ENCODE peak calls at places on chromosomes 1 and 21, in nine cellular contexts. E is Caco-2; Z is A549; D is PC-9; N is prostate gland; V is ovary; L is psoas muscle; R is adrenal gland; P is naive thymus-derived CD4-positive, alpha-beta T cell. G is an unnamed sample. For H3K4me1, the result is how much of the 10 kb centered on the place peaks cover.

GRCh38 chr1:52913014-52913413 is 8.5 kb downstream of the ECHDC2 start:
- DNase-seq in V (no peak), P (no peak), E (no peak), N (no peak), D (no peak), L (no peak), Z (no peak), R (no peak), G (no peak)

GRCh38 chr1:86687595-86687994 is 16.8 kb upstream of the SH3GLB1 start:
- DNase-seq in D (no peak), V (no peak), L (no peak), R (no peak), P (no peak), N (no peak), E (no peak), Z (no peak), G (no peak)

GRCh38 chr1:78884685-78885452 is 121.7 kb downstream of the ADGRL4 start:
- DNase-seq in D (no peak), V (no peak), Z (no peak), P (no peak), L (no peak), N (no peak), E (no peak), R (no peak), G (no peak)

GRCh38 chr21:46208761-46209721 is 19.5 kb downstream of the LSS start:
- DNase-seq in E (no peak), L (no peak), D (no peak), Z (no peak), P (no peak), R (peak), V (peak), N (no peak), G (peak)

GRCh38 chr1:210222288-210223006 is 10.1 kb upstream of the SERTAD4 start:
- DNase-seq in L (no peak), R (no peak), P (no peak), N (peak), V (no peak), D (peak), Z (peak), E (no peak), G (no peak)

GRCh38 chr1:206631085-206631509 is 4.2 kb upstream of the DYRK3 start:
- DNase-seq in L (peak), Z (peak), P (no peak), R (peak), N (no peak), V (peak), E (peak), D (peak), G (no peak)

GRCh38 chr1:29236993-29237905 is 927 bp downstream of the PTPRU start:
- DNase-seq in D (peak), N (peak), R (no peak), L (peak), V (peak), Z (peak), E (peak), P (peak), G (peak)

GRCh38 chr1:6343506-6344405 is 49.8 kb downstream of the ACOT7 start:
- DNase-seq in D (peak), E (no peak), N (peak), P (peak), V (peak), R (peak), Z (peak), L (peak), G (no peak)

GRCh38 chr1:227886993-227887696 is 60.6 kb downstream of the WNT9A start:
- DNase-seq in D (no peak), N (peak), Z (no peak), P (peak), V (peak), E (peak), L (peak), R (peak), G (peak)

GRCh38 chr1:29121951-29122661 is 1.6 kb downstream of the TMEM200B start:
- DNase-seq in L (peak), E (no peak), N (no peak), D (no peak), Z (no peak), R (no peak), P (peak), V (peak), G (peak)

GRCh38 chr21:31557421-31557955 is 102.0 kb upstream of the SOD1 start:
- DNase-seq in V (peak), D (no peak), N (no peak), R (no peak), E (no peak), L (no peak), Z (no peak), P (no peak), G (no peak)

GRCh38 chr1:89199515-89199914 is 773 bp upstream of the GBP4 start:
- DNase-seq in N (no peak), P (peak), L (no peak), V (no peak), E (no peak), Z (no peak), D (no peak), R (no peak), G (no peak)

GRCh38 chr1:6675936-6676335 is 25.7 kb downstream of the DNAJC11 start:
- DNase-seq in E (no peak), R (no peak), Z (no peak), D (no peak), N (no peak), V (no peak), P (no peak), L (no peak), G (no peak)

GRCh38 chr1:185400057-185400456 is 83.0 kb upstream of the IVNS1ABP start:
- DNase-seq in R (no peak), E (no peak), P (no peak), Z (no peak), D (no peak), N (no peak), V (no peak), L (no peak), G (no peak)

GRCh38 chr1:221884821-221885220 is 142.9 kb upstream of the DUSP10 start:
- DNase-seq in N (no peak), L (no peak), Z (no peak), P (no peak), D (no peak), V (no peak), E (no peak), R (no peak), G (no peak)

GRCh38 chr1:175186371-175187160 is 6.0 kb downstream of the KIAA0040 start:
- DNase-seq in V (no peak), Z (no peak), L (no peak), N (no peak), E (no peak), P (no peak), R (no peak), D (no peak), G (no peak)
- H3K4me3 ChIP-seq in V (no peak), Z (no peak), L (peak), N (no peak), E (no peak), P (no peak), R (no peak), D (no peak), G (no peak)

GRCh38 chr21:34703566-34703965 is 34.8 kb downstream of the CLIC6 start:
- DNase-seq in E (no peak), R (no peak), Z (no peak), V (no peak), N (no peak), L (no peak), D (no peak), P (no peak), G (no peak)

GRCh38 chr21:34700605-34701004 is 31.8 kb downstream of the CLIC6 start:
- DNase-seq in L (no peak), R (no peak), E (no peak), P (no peak), V (no peak), Z (no peak), N (no peak), D (no peak), G (no peak)

GRCh38 chr21:34701726-34702125 is 32.9 kb downstream of the CLIC6 start:
- DNase-seq in V (no peak), D (no peak), Z (no peak), P (no peak), E (no peak), N (no peak), R (no peak), L (no peak), G (no peak)

GRCh38 chr21:34704119-34704518 is 35.3 kb downstream of the CLIC6 start:
- DNase-seq in L (no peak), N (peak), R (no peak), D (no peak), E (no peak), V (no peak), Z (no peak), P (no peak), G (peak)

GRCh38 chr21:34702341-34702807 is 33.6 kb downstream of the CLIC6 start:
- DNase-seq in L (peak), P (no peak), D (no peak), E (no peak), N (no peak), V (no peak), R (no peak), Z (no peak), G (peak)
- H3K4me1 ChIP-seq in L (under half), P (under half), D (under half), E (under half), N (under half), V (under half), R (under half), Z (under half), G (under half)

GRCh38 chr1:27668808-27669723 is 2.9 kb downstream of the IFI6 start:
- DNase-seq in V (peak), Z (peak), N (peak), R (peak), D (no peak), L (peak), P (peak), E (peak), G (peak)
- H3K4me3 ChIP-seq in V (peak), Z (peak), N (peak), R (no peak), D (no peak), L (peak), P (peak), E (peak), G (peak)

GRCh38 chr21:14581902-14582457 is 35.9 kb upstream of the SAMSN1 start:
- DNase-seq in V (no peak), Z (no peak), N (no peak), R (no peak), D (no peak), L (no peak), E (no peak), P (no peak), G (no peak)
- H3K4me1 ChIP-seq in V (under half), Z (under half), N (under half), R (under half), D (under half), L (under half), E (under half), P (under half), G (under half)

GRCh38 chr1:72620453-72620852 is 338.1 kb upstream of the NEGR1 start:
- DNase-seq in N (no peak), E (no peak), P (no peak), V (no peak), D (no peak), Z (no peak), R (no peak), L (no peak), G (no peak)

DNA sequence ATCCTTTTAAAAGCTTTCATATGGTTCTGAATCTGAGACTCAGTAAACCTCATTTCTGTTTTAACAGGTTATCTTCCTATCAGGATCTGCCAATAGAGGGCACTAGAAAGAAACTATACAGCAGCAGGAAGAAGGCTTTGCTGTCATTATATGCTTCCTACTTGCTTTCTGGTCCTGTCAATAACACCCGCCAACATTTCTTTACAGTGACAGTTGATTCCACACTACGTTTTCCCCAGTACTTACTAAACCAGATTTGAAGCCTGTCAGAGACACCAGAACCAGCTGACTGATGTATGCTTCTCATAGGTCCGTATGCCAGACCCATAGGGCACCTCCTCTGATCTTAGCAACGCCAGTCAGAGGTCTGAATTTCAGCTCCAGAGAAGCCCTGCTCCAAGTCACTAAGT is 341.0 kb upstream of the NEGR1 start:
- DNase-seq in R (no peak), V (no peak), L (no peak), E (no peak), D (peak), Z (peak), P (peak), N (peak), G (no peak)
- H3K4me3 ChIP-seq in R (no peak), V (no peak), L (no peak), E (no peak), D (no peak), Z (no peak), P (no peak), N (no peak), G (peak)

GRCh38 chr1:1946540-1946939 is 27.5 kb upstream of the TMEM52 start:
- DNase-seq in D (no peak), L (peak), E (no peak), P (no peak), R (peak), V (peak), Z (no peak), N (no peak), G (no peak)
- H3K4me1 ChIP-seq in D (under half), L (under half), E (under half), P (under half), R (under half), V (under half), Z (under half), N (under half), G (under half)

DNA sequence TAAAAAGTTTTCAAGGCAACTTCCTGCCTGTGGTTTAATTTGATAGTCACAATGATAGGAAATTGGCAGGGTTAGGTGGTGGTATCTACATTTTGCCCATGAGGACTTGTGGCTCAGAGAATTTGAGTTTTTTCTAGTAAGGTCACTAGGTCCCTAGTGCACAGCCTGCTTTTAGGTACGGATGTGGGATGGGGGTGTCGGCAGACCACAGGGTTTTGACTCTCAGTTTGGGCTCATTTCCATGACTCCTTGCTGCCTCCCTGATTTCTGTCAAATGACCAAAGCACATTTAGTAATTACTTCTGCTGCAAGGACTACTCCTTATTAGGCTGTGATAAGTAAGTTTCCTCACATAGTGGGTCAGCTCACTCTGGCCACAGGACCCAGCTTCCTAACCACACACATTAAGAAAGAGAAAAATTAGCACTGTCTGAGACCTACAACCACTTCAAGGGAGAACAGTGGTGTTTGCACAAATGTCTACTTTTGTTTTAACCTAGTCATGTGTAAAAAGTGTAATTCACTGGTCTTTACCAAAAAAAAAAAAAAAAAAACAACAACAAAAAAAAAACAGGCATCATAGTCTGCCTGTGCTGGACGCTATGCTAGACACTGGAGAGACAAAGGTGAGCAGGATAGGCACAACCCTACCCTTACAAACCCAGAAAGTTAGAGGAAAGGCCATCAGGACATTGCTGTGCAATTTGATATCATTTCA is 43.7 kb downstream of the MRPL39 start:
- DNase-seq in Z (no peak), N (no peak), L (no peak), V (no peak), D (no peak), P (no peak), E (no peak), R (no peak), G (no peak)
- H3K4me3 ChIP-seq in Z (no peak), N (no peak), L (no peak), V (no peak), D (no peak), P (peak), E (no peak), R (no peak), G (no peak)

DNA sequence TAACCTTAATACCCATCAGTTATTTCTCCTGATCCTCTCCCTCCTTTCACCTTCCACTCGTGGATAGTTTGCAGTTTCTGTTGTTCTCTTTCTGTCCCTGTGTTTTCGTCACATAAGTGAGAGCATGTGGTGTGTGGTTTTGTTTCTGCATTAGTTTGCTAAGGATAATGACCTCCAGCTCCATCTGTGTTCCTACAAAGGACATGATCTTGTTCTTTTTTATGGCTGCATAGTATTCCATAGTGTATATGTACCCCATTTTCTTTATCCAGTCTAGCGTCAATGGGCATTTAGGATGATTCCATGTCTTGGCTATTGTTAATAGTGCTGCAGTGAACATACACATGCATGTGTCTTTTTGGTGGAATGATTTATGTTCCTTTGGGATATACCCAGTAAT is 36.6 kb upstream of the GPR25 start:
- DNase-seq in L (no peak), D (no peak), E (no peak), N (no peak), Z (no peak), P (no peak), V (no peak), R (no peak), G (no peak)
- H3K4me1 ChIP-seq in L (under half), D (under half), E (under half), N (under half), Z (under half), P (under half), V (under half), R (under half), G (under half)